ENCODE peak calls at places on chromosomes 13 and 19, in ten cellular contexts. I is lower lobe of right lung; M is upper lobe of right lung; A is activated naive CD8-positive, alpha-beta T cell treated with anti-CD3 and anti-CD28 coated beads, Interleukin-2, amount 50 U/mL, for 24 hours; B is Right ventricle myocardium superior; D is T-cell; F is upper lobe of left lung; E is left cardiac atrium; K is sciatic nerve; J is RWPE2. S is an unnamed sample.

GRCh38 chr13:94813920-94814500 is 101.7 kb upstream of the SOX21 start:
- ATAC-seq in K (no peak), E (no peak), J (no peak), F (no peak), M (no peak), B (no peak), I (peak), D (no peak), A (no peak), S (no peak)

GRCh38 chr19:53424968-53425597 is 6.7 kb upstream of the ZNF761 start:
- ATAC-seq in A (no peak), F (peak), M (peak), B (peak), D (peak), K (peak), E (peak), J (peak), I (peak), S (peak)

GRCh38 chr13:51363625-51364024 is 24.1 kb downstream of the SERPINE3 start:
- ATAC-seq in A (peak), M (no peak), I (no peak), E (no peak), B (no peak), F (no peak), D (no peak), K (no peak), J (no peak), S (no peak)

GRCh38 chr13:105838231-105838630 is 697.2 kb downstream of the EFNB2 start:
- ATAC-seq in E (no peak), I (no peak), M (no peak), F (no peak), A (no peak), B (no peak), D (no peak), J (no peak), K (no peak), S (no peak)

GRCh38 chr13:98981596-98982195 is 3.8 kb upstream of the DOCK9 start:
- ATAC-seq in B (no peak), M (no peak), J (no peak), D (peak), K (no peak), E (no peak), F (no peak), A (no peak), I (no peak), S (no peak)

GRCh38 chr13:80173224-80173623 is 167.7 kb downstream of the SPRY2 start:
- ATAC-seq in J (no peak), E (peak), F (no peak), A (no peak), M (peak), D (no peak), B (peak), I (peak), K (peak), S (no peak)

GRCh38 chr19:54654447-54655321 is 8.1 kb upstream of the LILRB4 start:
- ATAC-seq in D (no peak), E (peak), K (no peak), M (peak), B (no peak), J (no peak), F (no peak), I (no peak), A (no peak), S (no peak)

GRCh38 chr19:1052349-1052967 is 12.6 kb downstream of the ABCA7 start:
- ATAC-seq in A (no peak), B (no peak), E (no peak), D (no peak), F (no peak), M (no peak), J (peak), K (no peak), I (no peak), S (no peak)

GRCh38 chr13:51811920-51812328 is 8.0 kb upstream of the DHRS12 start:
- ATAC-seq in A (peak), F (no peak), M (no peak), D (no peak), K (no peak), I (no peak), E (peak), J (peak), B (no peak), S (no peak)

GRCh38 chr19:39729594-39729993 is 8.2 kb downstream of the CLC start:
- ATAC-seq in E (no peak), M (no peak), A (no peak), B (no peak), F (no peak), I (no peak), K (no peak), J (no peak), D (no peak), S (no peak)

GRCh38 chr13:36973621-36974268 is 25.4 kb downstream of the ALG5 start:
- ATAC-seq in E (no peak), D (no peak), B (no peak), F (no peak), M (no peak), K (no peak), I (no peak), A (no peak), J (no peak), S (no peak)

GRCh38 chr19:5352229-5352763 is 11.7 kb upstream of the PTPRS start:
- ATAC-seq in E (no peak), A (no peak), J (no peak), F (no peak), B (no peak), K (no peak), D (no peak), I (no peak), M (no peak), S (no peak)

GRCh38 chr13:27549406-27549981 is 70.8 kb downstream of the LNX2 start:
- ATAC-seq in F (no peak), E (no peak), D (no peak), B (no peak), A (no peak), J (peak), I (peak), M (peak), K (no peak), S (no peak)

GRCh38 chr19:50203281-50204080 is at the start of gene MYH14:
- ATAC-seq in E (peak), D (no peak), B (peak), F (peak), A (peak), K (peak), I (peak), M (peak), J (peak), S (peak)

GRCh38 chr19:19151418-19151817 is 13.1 kb upstream of the TMEM161A start:
- ATAC-seq in E (no peak), K (no peak), I (no peak), M (no peak), A (no peak), F (no peak), J (no peak), B (no peak), D (no peak), S (no peak)

GRCh38 chr13:32297206-32297605 is 18.0 kb downstream of the ZAR1L start:
- ATAC-seq in F (no peak), D (no peak), E (no peak), B (no peak), I (no peak), K (no peak), M (no peak), J (no peak), A (peak), S (no peak)

GRCh38 chr19:1457031-1457739 is 7.3 kb downstream of the APC2 start:
- ATAC-seq in F (no peak), J (no peak), A (no peak), D (no peak), K (no peak), B (no peak), E (no peak), I (no peak), M (no peak), S (no peak)

GRCh38 chr13:40657307-40657706 is 9.1 kb downstream of the FOXO1 start:
- ATAC-seq in E (peak), M (no peak), D (no peak), I (no peak), A (no peak), K (no peak), F (no peak), B (peak), J (no peak), S (no peak)

GRCh38 chr19:10379880-10380310 is 477 bp downstream of the TYK2 start:
- ATAC-seq in A (no peak), E (peak), J (peak), D (peak), B (no peak), M (no peak), K (no peak), I (peak), F (no peak), S (no peak)

GRCh38 chr19:52992109-52993004 is 21.4 kb upstream of the ERVV-1 start:
- ATAC-seq in F (peak), I (peak), D (no peak), A (no peak), M (peak), B (peak), E (peak), K (peak), J (no peak), S (peak)

GRCh38 chr13:45943965-45944364 is 92.4 kb upstream of the SIAH3 start:
- ATAC-seq in I (no peak), M (no peak), E (peak), D (no peak), A (no peak), J (no peak), B (no peak), K (no peak), F (no peak), S (no peak)

GRCh38 chr19:16446108-16447014 is 25.4 kb downstream of the EPS15L1 start:
- ATAC-seq in A (no peak), B (no peak), E (no peak), M (no peak), I (no peak), K (no peak), F (no peak), J (no peak), D (no peak), S (peak)

GRCh38 chr19:10916602-10917001 is 11.8 kb downstream of the YIPF2 start:
- ATAC-seq in J (no peak), F (no peak), D (no peak), I (no peak), A (no peak), E (no peak), B (no peak), K (no peak), M (no peak), S (no peak)

GRCh38 chr13:43545317-43545874 is 241.4 kb downstream of the ENOX1 start:
- ATAC-seq in E (peak), F (peak), I (no peak), K (peak), A (no peak), J (no peak), B (peak), M (no peak), D (no peak), S (peak)

GRCh38 chr13:43804461-43805070 is 17.8 kb upstream of the ENOX1 start:
- ATAC-seq in E (peak), A (no peak), I (peak), M (no peak), F (no peak), J (peak), B (peak), D (no peak), K (peak), S (no peak)

GRCh38 chr19:38081547-38082255 is 142.3 kb downstream of the DPF1 start:
- ATAC-seq in I (no peak), J (no peak), A (no peak), F (no peak), D (no peak), E (no peak), K (no peak), B (no peak), M (peak), S (no peak)

GRCh38 chr13:27442071-27442647 is 8.2 kb downstream of the MTIF3 start:
- ATAC-seq in A (peak), I (no peak), F (peak), J (no peak), E (peak), B (peak), M (peak), D (peak), K (no peak), S (no peak)

GRCh38 chr13:110136660-110137585 is 170.0 kb downstream of the COL4A1 start:
- ATAC-seq in F (no peak), E (peak), A (no peak), I (no peak), J (no peak), B (peak), K (no peak), D (no peak), M (no peak), S (no peak)